ENCODE peak calls at places on chromosomes 5 and 9, in four cellular contexts. N is HCT116, I is left ventricle myocardium inferior, M is IMR-90. R is an unnamed sample.

GRCh38 chr5:94180761-94181160 is 437.6 kb downstream of the KIAA0825 start:
- DNase-seq in I (no peak), N (no peak), M (no peak), R (no peak)

GRCh38 chr9:34590376-34591090 is 1.0 kb upstream of the CNTFR start:
- DNase-seq in N (no peak), I (no peak), M (no peak), R (no peak)

GRCh38 chr5:149264432-149265069 is 7.1 kb upstream of the AFAP1L1 start:
- DNase-seq in M (no peak), N (peak; percentile 51), I (no peak), R (no peak)

GRCh38 chr9:36840895-36841536 is 193.1 kb downstream of the PAX5 start:
- DNase-seq in M (no peak), N (no peak), I (no peak), R (no peak)

GRCh38 chr9:121703014-121703734 is 51.7 kb downstream of the DAB2IP start:
- DNase-seq in I (no peak), N (no peak), M (no peak), R (no peak)

GRCh38 chr5:168663276-168664004 is 84.3 kb upstream of the PANK3 start:
- DNase-seq in I (no peak), N (no peak), M (no peak), R (no peak)

GRCh38 chr9:122125158-122125890 is 32.2 kb upstream of the TTLL11 start:
- DNase-seq in I (peak; percentile 80), N (peak; percentile 56), M (peak; percentile 76), R (peak; percentile 86)

GRCh38 chr5:149559712-149560111 is 8.5 kb upstream of the CSNK1A1 start:
- DNase-seq in M (peak; percentile 22), I (no peak), N (no peak), R (no peak)

GRCh38 chr5:107474724-107475489 is 195.8 kb downstream of the EFNA5 start:
- DNase-seq in I (no peak), M (peak; percentile 36), N (no peak), R (no peak)

GRCh38 chr5:32298056-32298420 is 14.7 kb downstream of the MTMR12 start:
- DNase-seq in I (no peak), N (no peak), M (no peak), R (no peak)

GRCh38 chr9:111621895-111622480 is 9.1 kb upstream of the DNAJC25 start:
- DNase-seq in I (no peak), N (peak; percentile 39), M (peak; percentile 64), R (peak; percentile 69)

GRCh38 chr9:97563458-97564135 is 62.1 kb downstream of the TMOD1 start:
- DNase-seq in M (no peak), N (no peak), I (no peak), R (no peak)

GRCh38 chr5:151155149-151155776 is 2.3 kb downstream of the ANXA6 start:
- DNase-seq in M (peak; percentile 27), I (no peak), N (no peak), R (peak; percentile 30)

GRCh38 chr5:176887252-176887849 is 11.8 kb downstream of the HK3 start:
- DNase-seq in N (no peak), I (no peak), M (no peak), R (no peak)

GRCh38 chr5:135538261-135538660 is 2.5 kb upstream of the NEUROG1 start:
- DNase-seq in M (no peak), N (no peak), I (no peak), R (no peak)

GRCh38 chr9:130680836-130681768 is 12.5 kb upstream of the EXOSC2 start:
- DNase-seq in N (peak; percentile 81), M (peak; percentile 88), I (peak; percentile 67), R (peak; percentile 91)

GRCh38 chr9:98931990-98932389 is 11.7 kb upstream of the COL15A1 start:
- DNase-seq in M (no peak), I (no peak), N (no peak), R (no peak)

GRCh38 chr9:9754186-9754585 is 858.6 kb downstream of the PTPRD start:
- DNase-seq in M (no peak), N (no peak), I (no peak), R (no peak)

GRCh38 chr5:134611515-134611914 is 21.1 kb downstream of the SAR1B start:
- DNase-seq in M (no peak), I (no peak), N (no peak), R (no peak)

GRCh38 chr5:43772601-43773031 is 169.6 kb downstream of the NNT start:
- DNase-seq in N (peak; percentile 44), M (peak; percentile 73), I (no peak), R (no peak)

GRCh38 chr5:66742083-66742895 is 146.1 kb downstream of the MAST4 start:
- DNase-seq in I (peak; percentile 59), M (no peak), N (peak; percentile 21), R (peak; percentile 23)

GRCh38 chr5:38607396-38607795 is 51.0 kb upstream of the LIFR start:
- DNase-seq in I (no peak), M (peak; percentile 97), N (no peak), R (no peak)

GRCh38 chr9:125522328-125522725 is 184.7 kb downstream of the MAPKAP1 start:
- DNase-seq in M (peak; percentile 76), N (no peak), I (no peak), R (no peak)

GRCh38 chr9:136791466-136792276 is 527 bp downstream of the TMEM141 start:
- DNase-seq in I (peak; percentile 40), M (no peak), N (peak; percentile 68), R (peak; percentile 61)

GRCh38 chr5:4766101-4766500 is 374.0 kb upstream of the ADAMTS16 start:
- DNase-seq in M (no peak), N (no peak), I (no peak), R (peak; percentile 0)

GRCh38 chr5:120396186-120396585 is 67.9 kb upstream of the PRR16 start:
- DNase-seq in N (no peak), I (no peak), M (peak; percentile 74), R (no peak)

GRCh38 chr5:41482715-41483114 is 27.7 kb downstream of the PLCXD3 start:
- DNase-seq in I (no peak), N (no peak), M (no peak), R (no peak)

GRCh38 chr5:40410231-40410861 is 269.4 kb upstream of the PTGER4 start:
- DNase-seq in M (peak; percentile 49), N (no peak), I (no peak), R (peak; percentile 84)

DNA sequence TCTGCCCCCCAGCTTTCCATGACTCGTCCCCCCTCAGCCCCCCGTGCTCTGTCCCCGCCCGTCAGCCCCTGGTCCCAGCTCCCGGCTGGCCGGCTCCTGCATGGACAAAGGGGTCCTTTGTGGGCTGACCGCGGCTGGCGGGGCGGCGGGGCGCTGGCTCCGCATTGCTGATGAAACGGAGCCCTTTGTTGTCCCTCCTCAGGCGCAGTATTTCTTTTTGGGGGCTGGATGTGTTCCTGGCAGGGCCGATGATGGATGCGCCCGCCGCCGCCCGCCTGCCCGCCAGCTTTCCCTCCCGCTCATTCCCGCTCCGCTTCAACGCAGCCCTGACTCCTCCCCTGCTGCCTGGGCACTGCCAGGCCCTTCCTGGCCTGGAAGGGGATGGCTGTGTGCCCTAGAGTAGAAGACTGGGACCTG is 28.8 kb downstream of the CXXC5 start:
- DNase-seq in N (no peak), I (no peak), M (no peak), R (no peak)
- H3K4me1 ChIP-seq in N (peaks cover 21% of the 10 kb centered on the region), I (peaks cover 81% of the 10 kb centered on the region), M (peaks cover 16% of the 10 kb centered on the region), R (peaks cover 24% of the 10 kb centered on the region)

GRCh38 chr9:106621299-106621920 is 241.6 kb upstream of the ZNF462 start:
- DNase-seq in M (no peak), N (no peak), I (no peak), R (peak; percentile 32)
- H3K4me3 ChIP-seq in M (no peak overlapping the region), N (no peak overlapping the region), I (no peak overlapping the region), R (no peak overlapping the region)

GRCh38 chr5:114055810-114056476 is 305.9 kb upstream of the KCNN2 start:
- DNase-seq in N (no peak), M (peak; percentile 1), I (peak; percentile 30), R (peak; percentile 69)

GRCh38 chr5:114050087-114050486 is 311.8 kb upstream of the KCNN2 start:
- DNase-seq in I (no peak), N (no peak), M (no peak), R (no peak)

GRCh38 chr5:114053377-114053776 is 308.5 kb upstream of the KCNN2 start:
- DNase-seq in M (no peak), N (no peak), I (no peak), R (no peak)

DNA sequence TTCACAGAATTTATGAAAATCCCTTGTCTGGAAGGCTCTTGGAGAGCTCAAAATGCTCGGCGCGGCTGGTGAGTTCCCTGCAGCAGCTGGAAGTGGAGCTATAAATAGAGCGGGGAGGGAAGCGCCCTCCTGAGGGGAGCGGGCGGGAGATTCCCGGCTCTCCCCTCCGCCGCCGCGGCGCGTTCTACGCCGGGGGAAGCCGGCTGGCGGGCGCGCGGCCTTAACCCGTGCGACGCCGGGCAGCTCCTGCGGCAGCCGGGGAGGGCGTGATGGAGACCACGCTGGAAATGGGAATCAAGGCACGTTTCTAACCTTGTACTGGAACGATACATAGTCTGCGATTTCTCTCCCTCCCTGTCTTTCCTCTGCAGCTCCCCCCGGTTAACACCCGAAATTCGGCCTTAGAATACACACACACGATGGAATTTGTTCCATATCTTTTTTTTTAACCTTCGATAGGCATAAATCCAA is 306.5 kb upstream of the KCNN2 start:
- DNase-seq in M (peak; percentile 64), N (no peak), I (peak; percentile 58), R (peak; percentile 95)
- H3K27me3 ChIP-seq in M (peaks cover 54% of the 10 kb centered on the region), N (no peaks in the 10 kb centered on the region), I (peaks cover 12% of the 10 kb centered on the region), R (no peaks in the 10 kb centered on the region)

GRCh38 chr5:122292357-122292756 is 19.7 kb upstream of the SNCAIP start:
- DNase-seq in M (peak; percentile 74), N (no peak), I (no peak), R (peak; percentile 40)

GRCh38 chr5:122283592-122283991 is 28.4 kb upstream of the SNCAIP start:
- DNase-seq in N (no peak), I (no peak), M (no peak), R (no peak)

GRCh38 chr5:122286547-122286946 is 25.5 kb upstream of the SNCAIP start:
- DNase-seq in N (no peak), I (no peak), M (no peak), R (no peak)

GRCh38 chr5:122291000-122291592 is 20.9 kb upstream of the SNCAIP start:
- DNase-seq in M (no peak), N (no peak), I (no peak), R (no peak)

DNA sequence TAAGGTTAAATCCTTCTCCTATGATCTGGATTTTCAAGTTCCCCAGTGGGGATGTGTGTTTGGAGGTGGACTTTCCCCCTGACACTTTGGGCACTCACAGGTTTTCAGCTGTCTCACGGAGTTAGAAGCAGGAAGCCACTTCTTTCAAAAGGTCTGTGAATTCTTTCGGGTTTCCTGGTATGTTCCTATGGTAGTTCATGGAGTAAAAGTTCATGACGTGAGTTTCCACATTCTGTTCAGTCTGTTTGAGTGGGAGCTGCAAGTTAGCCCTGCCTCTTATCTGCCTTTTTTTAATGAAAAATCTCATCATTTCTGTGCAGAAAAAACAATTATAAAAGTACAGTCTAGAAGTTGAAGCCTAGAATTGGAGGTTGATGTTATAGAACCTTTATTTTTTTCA is 24.9 kb upstream of the SNCAIP start:
- DNase-seq in M (no peak), I (no peak), N (no peak), R (peak; percentile 50)
- H3K4me1 ChIP-seq in M (peaks cover 5% of the 10 kb centered on the region), I (no peaks in the 10 kb centered on the region), N (no peaks in the 10 kb centered on the region), R (peaks cover 1% of the 10 kb centered on the region)

DNA sequence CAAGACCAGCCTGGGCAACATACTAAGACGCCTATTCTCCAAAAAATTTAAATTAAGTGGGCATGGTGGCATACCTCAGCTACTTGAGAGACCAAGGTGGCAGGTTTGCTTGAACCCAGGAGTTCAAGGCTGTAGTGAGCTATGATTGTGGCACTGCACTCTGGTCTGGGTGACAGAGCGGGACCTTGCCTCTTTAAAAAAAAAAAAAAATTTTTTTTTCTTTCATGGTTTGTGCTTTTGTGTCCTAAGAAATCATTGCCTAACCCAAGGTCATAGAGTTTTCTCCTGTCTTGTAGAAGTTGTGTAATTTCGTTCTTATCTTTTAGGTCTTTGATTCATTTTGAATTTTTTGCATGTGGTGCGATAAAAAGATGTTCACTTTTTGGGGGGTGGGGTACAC is 12.3 kb downstream of the GPBP1 start:
- DNase-seq in M (no peak), N (no peak), I (no peak), R (no peak)
- H3K4me3 ChIP-seq in M (no peak overlapping the region), N (no peak overlapping the region), I (no peak overlapping the region), R (no peak overlapping the region)

R was measured in cardiac muscle cell.